ENCODE peak calls at places on chromosome 1, in nine cellular contexts. Q, L, S, H, E, O, G, U and C are unnamed samples.

GRCh38 chr1:85544689-85545203 is 35.8 kb upstream of the CCN1 start:
- DNase-seq in O (no peak), G (no peak), L (peak; percentile 61), E (no peak), Q (no peak), H (peak; percentile 82), U (no peak), S (no peak), C (no peak)

GRCh38 chr1:119286587-119287181 is 81.9 kb upstream of the HAO2 start:
- DNase-seq in E (peak; percentile 66), O (no peak), S (no peak), L (no peak), G (no peak), Q (no peak), U (peak; percentile 35), H (peak; percentile 28), C (no peak)

GRCh38 chr1:219092206-219092605 is 81.5 kb upstream of the LYPLAL1 start:
- DNase-seq in Q (no peak), L (no peak), H (no peak), O (no peak), S (no peak), G (no peak), U (no peak), E (no peak), C (no peak)

GRCh38 chr1:10415211-10415930 is 14.9 kb upstream of the CENPS start:
- DNase-seq in O (no peak), E (peak; percentile 94), S (peak; percentile 20), G (no peak), Q (peak; percentile 13), L (peak; percentile 45), H (no peak), U (peak; percentile 34), C (no peak)

GRCh38 chr1:116544588-116545358 is 26.1 kb downstream of the CD58 start:
- DNase-seq in L (no peak), O (no peak), Q (no peak), S (no peak), U (no peak), E (no peak), G (no peak), H (no peak), C (no peak)

GRCh38 chr1:89633745-89634625 is 1.1 kb downstream of the LRRC8C start:
- DNase-seq in L (no peak), O (peak; percentile 27), Q (peak; percentile 78), U (peak; percentile 28), G (peak; percentile 40), E (peak; percentile 38), H (no peak), S (no peak), C (no peak)

GRCh38 chr1:16067127-16067768 is 6.2 kb downstream of the FAM131C start:
- DNase-seq in O (no peak), G (peak; percentile 82), S (no peak), Q (no peak), E (peak; percentile 43), U (peak; percentile 60), L (peak; percentile 97), H (no peak), C (no peak)

GRCh38 chr1:178093958-178094751 is at the start of gene RASAL2:
- DNase-seq in O (peak; percentile 60), E (peak; percentile 57), S (peak; percentile 33), H (peak; percentile 41), G (peak; percentile 82), L (peak; percentile 71), U (peak; percentile 80), Q (peak; percentile 88), C (peak; percentile 39)

GRCh38 chr1:35544976-35545375 is 12.2 kb downstream of the KIAA0319L start:
- DNase-seq in O (no peak), G (no peak), L (peak; percentile 75), E (peak; percentile 87), Q (no peak), U (peak; percentile 79), S (peak; percentile 48), H (no peak), C (no peak)

GRCh38 chr1:192766009-192766625 is 42.7 kb upstream of the RGS2 start:
- DNase-seq in S (no peak), L (no peak), H (no peak), U (no peak), G (no peak), E (no peak), Q (no peak), O (no peak), C (no peak)

GRCh38 chr1:224897501-224897900 is 32.0 kb upstream of the DNAH14 start:
- DNase-seq in O (no peak), L (no peak), H (no peak), E (no peak), U (no peak), Q (no peak), S (no peak), G (no peak), C (no peak)

GRCh38 chr1:242011879-242012674 is 13.2 kb upstream of the MAP1LC3C start:
- DNase-seq in G (no peak), Q (no peak), E (no peak), S (no peak), L (no peak), U (no peak), O (peak; percentile 27), H (no peak), C (no peak)

GRCh38 chr1:85650645-85651044 is 57.6 kb downstream of the ZNHIT6 start:
- DNase-seq in O (no peak), L (no peak), Q (no peak), E (no peak), H (no peak), U (no peak), G (no peak), S (no peak), C (no peak)

GRCh38 chr1:205763979-205764378 is 11.3 kb downstream of the RAB29 start:
- DNase-seq in O (no peak), U (no peak), S (no peak), H (no peak), Q (no peak), L (no peak), E (no peak), G (no peak), C (no peak)

GRCh38 chr1:63969461-63969893 is 195.7 kb downstream of the ROR1 start:
- DNase-seq in O (no peak), S (no peak), L (no peak), U (no peak), H (no peak), Q (no peak), E (no peak), G (no peak), C (peak; percentile 40)

GRCh38 chr1:113141650-113142473 is 68.9 kb downstream of the LRIG2 start:
- DNase-seq in H (no peak), O (no peak), E (peak; percentile 87), Q (no peak), L (no peak), S (no peak), U (no peak), G (no peak), C (no peak)

GRCh38 chr1:32639489-32640075 is 10.8 kb downstream of the ZBTB8OS start:
- DNase-seq in L (no peak), G (no peak), H (no peak), S (no peak), U (no peak), O (no peak), E (no peak), Q (no peak), C (no peak)

GRCh38 chr1:177611402-177611801 is 358.5 kb downstream of the SEC16B start:
- DNase-seq in S (no peak), G (no peak), Q (no peak), U (no peak), H (no peak), E (no peak), L (no peak), O (no peak), C (no peak)

GRCh38 chr1:6011161-6011945 is 19.1 kb upstream of the NPHP4 start:
- DNase-seq in Q (peak; percentile 68), H (no peak), E (no peak), S (no peak), L (no peak), O (no peak), U (no peak), G (no peak), C (no peak)

GRCh38 chr1:243255791-243256512 is at the start of gene SDCCAG8:
- DNase-seq in L (peak; percentile 99), H (peak; percentile 99), O (peak; percentile 98), Q (peak; percentile 98), S (peak; percentile 97), E (peak; percentile 100), U (peak; percentile 99), G (peak; percentile 93), C (peak; percentile 95)
- TF ChIP-seq CTCF in L (peak; percentile 2), H (no peak), O (no peak), Q (no peak), S (no peak), E (no peak), U (no peak), G (no peak), C (no peak)

GRCh38 chr1:23553896-23554480 is 5.3 kb downstream of the ID3 start:
- DNase-seq in G (no peak), H (no peak), S (no peak), Q (no peak), L (no peak), U (no peak), E (no peak), O (no peak), C (no peak)
- TF ChIP-seq POLR2A in G (no peak), H (no peak), S (no peak), Q (no peak), L (no peak), U (no peak), E (peak; percentile 30), O (no peak), C (no peak)

GRCh38 chr1:150567341-150567716 is 12.1 kb downstream of the MCL1 start:
- DNase-seq in E (no peak), H (no peak), Q (peak; percentile 86), O (no peak), S (no peak), G (no peak), U (peak; percentile 19), L (peak; percentile 43), C (peak; percentile 25)

GRCh38 chr1:150564051-150564991 is 15.1 kb downstream of the MCL1 start:
- DNase-seq in O (no peak), L (peak; percentile 14), E (no peak), U (peak; percentile 49), G (peak; percentile 56), Q (peak; percentile 72), H (no peak), S (no peak), C (no peak)

GRCh38 chr1:150566589-150567340 is 12.6 kb downstream of the MCL1 start:
- DNase-seq in H (no peak), Q (peak; percentile 42), L (no peak), E (no peak), S (no peak), O (no peak), G (no peak), U (peak; percentile 15), C (no peak)

GRCh38 chr1:150568567-150568966 is 10.8 kb downstream of the MCL1 start:
- DNase-seq in G (no peak), E (no peak), S (no peak), Q (no peak), O (no peak), H (no peak), L (no peak), U (no peak), C (no peak)

GRCh38 chr1:150567717-150568561 is 11.5 kb downstream of the MCL1 start:
- DNase-seq in L (peak; percentile 98), Q (peak; percentile 88), E (peak; percentile 71), U (peak; percentile 78), H (peak; percentile 97), S (peak; percentile 94), O (peak; percentile 88), G (peak; percentile 75), C (peak; percentile 93)
- TF ChIP-seq CTCF in L (peak; percentile 14), Q (no peak), E (no peak), U (no peak), H (no peak), S (no peak), O (no peak), G (peak; percentile 10), C (no peak)

GRCh38 chr1:78649628-78650027 is at the start of gene IFI44:
- DNase-seq in Q (peak; percentile 85), U (peak; percentile 90), S (peak; percentile 96), G (peak; percentile 65), E (no peak), H (peak; percentile 82), L (peak; percentile 90), O (peak; percentile 76), C (peak; percentile 68)
- TF ChIP-seq POLR2A in Q (no peak), U (peak; percentile 23), S (peak; percentile 62), G (no peak), E (no peak), H (no peak), L (peak; percentile 54), O (no peak), C (no peak)